ENCODE peak calls at places on chromosomes 4 and X, in eight cellular contexts. T is heart right ventricle; E is stomach; Q is breast epithelium; D is ovary; J is CD8-positive, alpha-beta T cell; C is colonic mucosa; H is coronary artery. N is an unnamed sample.

GRCh38 chr4:74997942-74998341 is 65.0 kb downstream of the PARM1 start:
- DNase-seq in Q (no peak), H (no peak), C (no peak), D (no peak), T (no peak), J (no peak), E (no peak), N (no peak)

GRCh38 chr4:180960758-180961401 is 1282.3 kb upstream of the TENM3 start:
- DNase-seq in C (no peak), Q (no peak), H (no peak), E (no peak), T (no peak), J (no peak), D (no peak), N (no peak)

GRCh38 chrX:47191331-47191730 is 2.3 kb upstream of the UBA1 start:
- DNase-seq in C (peak; percentile 65), J (peak; percentile 52), T (no peak), Q (no peak), D (no peak), E (peak; percentile 47), H (no peak), N (peak; percentile 75)

GRCh38 chr4:91243132-91243531 is 1060.6 kb upstream of the GRID2 start:
- DNase-seq in H (no peak), Q (no peak), T (peak; percentile 32), E (no peak), C (no peak), D (no peak), J (no peak), N (no peak)

GRCh38 chr4:73867783-73868182 is 1.4 kb upstream of the CXCL1 start:
- DNase-seq in T (no peak), J (no peak), Q (no peak), E (peak; percentile 40), D (no peak), H (no peak), C (peak; percentile 50), N (no peak)

GRCh38 chr4:151251922-151252321 is 25.0 kb upstream of the PRSS48 start:
- DNase-seq in Q (no peak), D (no peak), T (no peak), C (no peak), J (no peak), H (no peak), E (no peak), N (no peak)

GRCh38 chr4:113069212-113069892 is 19.9 kb downstream of the ANK2 start:
- DNase-seq in T (no peak), Q (no peak), C (no peak), D (no peak), J (no peak), H (no peak), E (no peak), N (no peak)

GRCh38 chr4:164926301-164926700 is 49.3 kb downstream of the APELA start:
- DNase-seq in E (no peak), H (no peak), Q (no peak), T (no peak), C (no peak), D (no peak), J (no peak), N (no peak)

GRCh38 chrX:3699841-3700381 is 13.5 kb downstream of the PRKX start:
- DNase-seq in E (no peak), T (no peak), Q (no peak), J (no peak), H (no peak), C (no peak), D (no peak), N (no peak)

GRCh38 chr4:173381610-173382009 is 10.9 kb downstream of the SAP30 start:
- DNase-seq in Q (no peak), J (no peak), H (no peak), D (no peak), T (no peak), C (no peak), E (no peak), N (no peak)

GRCh38 chrX:108437789-108438623 is at the start of gene COL4A6:
- DNase-seq in C (no peak), T (peak; percentile 8), J (no peak), Q (no peak), E (no peak), D (peak; percentile 40), H (no peak), N (peak; percentile 71)

GRCh38 chr4:111748157-111748556 is 397.1 kb upstream of the FAM241A start:
- DNase-seq in H (no peak), D (no peak), E (no peak), J (no peak), C (no peak), Q (no peak), T (no peak), N (no peak)

GRCh38 chrX:34918856-34919255 is 23.7 kb upstream of the FAM47B start:
- DNase-seq in C (no peak), D (no peak), J (no peak), E (no peak), Q (no peak), H (no peak), T (no peak), N (no peak)

GRCh38 chr4:165502919-165503907 is 124.4 kb downstream of the CPE start:
- DNase-seq in E (no peak), T (no peak), H (no peak), D (no peak), Q (no peak), J (no peak), C (no peak), N (no peak)

GRCh38 chrX:121479406-121479805 is 432.0 kb downstream of the GLUD2 start:
- DNase-seq in C (no peak), J (no peak), H (no peak), T (no peak), Q (no peak), D (no peak), E (no peak), N (no peak)

GRCh38 chrX:12894074-12894691 is 12.2 kb upstream of the TLR8 start:
- DNase-seq in C (peak; percentile 40), J (peak; percentile 45), H (no peak), E (peak; percentile 57), D (peak; percentile 49), Q (no peak), T (no peak), N (no peak)

GRCh38 chr4:113028074-113028473 is 21.4 kb upstream of the ANK2 start:
- DNase-seq in J (no peak), Q (no peak), T (no peak), D (no peak), C (no peak), H (no peak), E (no peak), N (no peak)

GRCh38 chrX:7263961-7264360 is 116.0 kb upstream of the PUDP start:
- DNase-seq in E (no peak), Q (peak; percentile 50), D (no peak), H (no peak), C (no peak), T (no peak), J (no peak), N (no peak)

GRCh38 chr4:112130903-112131302 is 14.4 kb upstream of the FAM241A start:
- DNase-seq in Q (no peak), J (no peak), C (no peak), D (no peak), H (no peak), E (no peak), T (no peak), N (no peak)

GRCh38 chrX:102712216-102712966 is at the start of gene GPRASP2:
- DNase-seq in T (peak; percentile 56), D (peak; percentile 78), C (peak; percentile 38), E (peak; percentile 48), Q (peak; percentile 51), J (peak; percentile 19), H (no peak), N (peak; percentile 83)

GRCh38 chr4:110059556-110060191 is 138.7 kb downstream of the ELOVL6 start:
- DNase-seq in J (no peak), C (peak; percentile 59), D (no peak), T (no peak), Q (no peak), H (no peak), E (no peak), N (no peak)

GRCh38 chrX:55907968-55908607 is 190.5 kb downstream of the RRAGB start:
- DNase-seq in D (peak; percentile 74), J (peak; percentile 25), C (peak; percentile 75), T (peak; percentile 41), Q (peak; percentile 60), E (peak; percentile 58), H (peak; percentile 69), N (peak; percentile 83)

GRCh38 chrX:55908685-55909212 is 191.2 kb downstream of the RRAGB start:
- DNase-seq in T (peak; percentile 5), H (no peak), C (peak; percentile 63), D (peak; percentile 34), E (no peak), J (no peak), Q (no peak), N (peak; percentile 27)
- H3K27ac ChIP-seq in T (peak overlapping the region; percentile 49), H (peak overlapping the region; percentile 23), C (peak overlapping the region; percentile 78), D (peak overlapping the region; percentile 46), E (peak overlapping the region; percentile 72), J (peak overlapping the region; percentile 43), Q (peak overlapping the region; percentile 53), N (peak overlapping the region; percentile 57)

GRCh38 chr4:169009281-169010124 is 552 bp downstream of the CBR4 start:
- DNase-seq in T (peak; percentile 59), E (peak; percentile 63), Q (peak; percentile 62), H (peak; percentile 81), J (peak; percentile 56), D (peak; percentile 80), C (peak; percentile 71), N (peak; percentile 89)
- TF ChIP-seq CTCF in T (peak; percentile 28), E (no peak), Q (no peak), H (peak; percentile 19), J (peak; percentile 53), D (no peak), C (no peak), N (peak; percentile 10)

DNA sequence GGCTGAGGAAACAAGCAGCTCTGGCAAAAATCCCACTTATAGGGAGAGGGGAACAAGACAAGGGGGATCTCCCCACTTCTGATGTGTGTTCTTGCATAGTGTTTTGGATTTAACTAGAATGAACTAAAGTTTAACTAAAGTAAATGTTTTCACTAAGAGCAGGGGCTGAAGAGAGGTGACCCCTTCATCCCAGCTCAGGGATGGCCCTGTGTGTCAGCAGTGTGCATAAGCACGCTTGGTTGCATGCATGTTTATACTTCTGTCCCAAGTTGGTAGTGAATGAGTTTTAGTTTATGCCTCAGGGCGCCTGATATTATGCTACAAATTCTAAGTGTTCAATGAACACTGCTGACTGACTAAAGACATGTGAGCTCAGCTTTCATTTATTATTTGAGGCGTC is 169.4 kb downstream of the MGST2 start:
- DNase-seq in C (no peak), D (no peak), Q (no peak), J (no peak), T (no peak), H (no peak), E (no peak), N (no peak)
- H3K27ac ChIP-seq in C (no peak overlapping the region), D (no peak overlapping the region), Q (no peak overlapping the region), J (no peak overlapping the region), T (no peak overlapping the region), H (no peak overlapping the region), E (no peak overlapping the region), N (no peak overlapping the region)

GRCh38 chr4:27861381-27861787 is 1000.7 kb downstream of the STIM2 start:
- DNase-seq in H (no peak), E (peak; percentile 48), J (no peak), D (no peak), C (no peak), Q (no peak), T (no peak), N (no peak)
- TF ChIP-seq CTCF in H (no peak), E (peak; percentile 35), J (no peak), D (no peak), C (no peak), Q (no peak), T (peak; percentile 26), N (peak; percentile 22)

N was measured in kidney.